ENCODE peak calls at places on chromosome 1, in ten cellular contexts. One of them, this sample, is unnamed.

GRCh38 chr1:85406887-85407593 is 57.9 kb downstream of the DDAH1 start:
- DNase-seq in tibial artery: peak
- DNase-seq in HCT116: peak
- DNase-seq in psoas muscle: no peak
- DNase-seq in AG09309: peak
- DNase-seq in astrocyte of the cerebellum: peak
- DNase-seq in heart right ventricle: peak
- DNase-seq in IMR-90: peak
- DNase-seq in GM23338: no peak
- DNase-seq in nephron progenitor cell: no peak
- DNase-seq in this sample: no peak

GRCh38 chr1:12600880-12601633 is 17.0 kb downstream of the DHRS3 start:
- DNase-seq in nephron progenitor cell: peak
- DNase-seq in psoas muscle: no peak
- DNase-seq in AG09309: no peak
- DNase-seq in tibial artery: no peak
- DNase-seq in heart right ventricle: no peak
- DNase-seq in astrocyte of the cerebellum: no peak
- DNase-seq in IMR-90: no peak
- DNase-seq in GM23338: peak
- DNase-seq in HCT116: no peak
- DNase-seq in this sample: no peak

GRCh38 chr1:201149400-201149799 is 4.9 kb downstream of the TMEM9 start:
- DNase-seq in astrocyte of the cerebellum: no peak
- DNase-seq in IMR-90: peak
- DNase-seq in HCT116: peak
- DNase-seq in GM23338: peak
- DNase-seq in tibial artery: no peak
- DNase-seq in nephron progenitor cell: no peak
- DNase-seq in psoas muscle: no peak
- DNase-seq in heart right ventricle: no peak
- DNase-seq in AG09309: no peak
- DNase-seq in this sample: no peak

GRCh38 chr1:156368157-156368658 is 803 bp upstream of the RHBG start:
- DNase-seq in AG09309: no peak
- DNase-seq in nephron progenitor cell: no peak
- DNase-seq in psoas muscle: no peak
- DNase-seq in astrocyte of the cerebellum: no peak
- DNase-seq in heart right ventricle: no peak
- DNase-seq in IMR-90: no peak
- DNase-seq in GM23338: no peak
- DNase-seq in HCT116: no peak
- DNase-seq in tibial artery: no peak
- DNase-seq in this sample: no peak

GRCh38 chr1:68199603-68200002 is 32.7 kb downstream of the WLS start:
- DNase-seq in nephron progenitor cell: no peak
- DNase-seq in astrocyte of the cerebellum: no peak
- DNase-seq in psoas muscle: no peak
- DNase-seq in IMR-90: no peak
- DNase-seq in heart right ventricle: no peak
- DNase-seq in tibial artery: no peak
- DNase-seq in GM23338: no peak
- DNase-seq in AG09309: no peak
- DNase-seq in HCT116: no peak
- DNase-seq in this sample: no peak

GRCh38 chr1:58870298-58870676 is 86.4 kb upstream of the JUN start:
- DNase-seq in tibial artery: no peak
- DNase-seq in IMR-90: no peak
- DNase-seq in astrocyte of the cerebellum: peak
- DNase-seq in nephron progenitor cell: no peak
- DNase-seq in psoas muscle: no peak
- DNase-seq in AG09309: no peak
- DNase-seq in GM23338: no peak
- DNase-seq in heart right ventricle: no peak
- DNase-seq in HCT116: no peak
- DNase-seq in this sample: no peak

GRCh38 chr1:234102591-234102990 is 198.1 kb downstream of the SLC35F3 start:
- DNase-seq in psoas muscle: no peak
- DNase-seq in IMR-90: no peak
- DNase-seq in nephron progenitor cell: no peak
- DNase-seq in tibial artery: no peak
- DNase-seq in HCT116: no peak
- DNase-seq in AG09309: no peak
- DNase-seq in heart right ventricle: peak
- DNase-seq in GM23338: no peak
- DNase-seq in astrocyte of the cerebellum: peak
- DNase-seq in this sample: no peak

GRCh38 chr1:225426395-225427248 is 1.2 kb downstream of the LBR start:
- DNase-seq in HCT116: no peak
- DNase-seq in psoas muscle: peak
- DNase-seq in tibial artery: no peak
- DNase-seq in AG09309: no peak
- DNase-seq in heart right ventricle: no peak
- DNase-seq in astrocyte of the cerebellum: no peak
- DNase-seq in GM23338: peak
- DNase-seq in IMR-90: peak
- DNase-seq in nephron progenitor cell: peak
- DNase-seq in this sample: peak

GRCh38 chr1:227947678-227948492 is at the start of gene WNT9A:
- DNase-seq in AG09309: no peak
- DNase-seq in tibial artery: no peak
- DNase-seq in HCT116: no peak
- DNase-seq in nephron progenitor cell: peak
- DNase-seq in IMR-90: peak
- DNase-seq in astrocyte of the cerebellum: no peak
- DNase-seq in heart right ventricle: no peak
- DNase-seq in psoas muscle: peak
- DNase-seq in GM23338: peak
- DNase-seq in this sample: peak

GRCh38 chr1:229714964-229715603 is 89.0 kb downstream of the URB2 start:
- DNase-seq in astrocyte of the cerebellum: no peak
- DNase-seq in heart right ventricle: no peak
- DNase-seq in GM23338: peak
- DNase-seq in HCT116: peak
- DNase-seq in IMR-90: peak
- DNase-seq in psoas muscle: no peak
- DNase-seq in AG09309: no peak
- DNase-seq in nephron progenitor cell: peak
- DNase-seq in tibial artery: no peak
- DNase-seq in this sample: no peak

GRCh38 chr1:59695301-59695700 is 119.4 kb upstream of the HOOK1 start:
- DNase-seq in psoas muscle: no peak
- DNase-seq in HCT116: no peak
- DNase-seq in AG09309: no peak
- DNase-seq in heart right ventricle: no peak
- DNase-seq in GM23338: no peak
- DNase-seq in astrocyte of the cerebellum: no peak
- DNase-seq in IMR-90: no peak
- DNase-seq in nephron progenitor cell: no peak
- DNase-seq in tibial artery: no peak
- DNase-seq in this sample: no peak

GRCh38 chr1:97593192-97593591 is 327.6 kb downstream of the DPYD start:
- DNase-seq in AG09309: no peak
- DNase-seq in heart right ventricle: no peak
- DNase-seq in IMR-90: no peak
- DNase-seq in tibial artery: no peak
- DNase-seq in GM23338: no peak
- DNase-seq in nephron progenitor cell: no peak
- DNase-seq in HCT116: no peak
- DNase-seq in astrocyte of the cerebellum: no peak
- DNase-seq in psoas muscle: no peak
- DNase-seq in this sample: no peak

GRCh38 chr1:115429242-115429641 is 91.2 kb upstream of the NGF start:
- DNase-seq in astrocyte of the cerebellum: no peak
- DNase-seq in heart right ventricle: no peak
- DNase-seq in nephron progenitor cell: no peak
- DNase-seq in HCT116: peak
- DNase-seq in psoas muscle: no peak
- DNase-seq in AG09309: no peak
- DNase-seq in GM23338: no peak
- DNase-seq in tibial artery: no peak
- DNase-seq in IMR-90: peak
- DNase-seq in this sample: no peak

GRCh38 chr1:20663969-20664715 is 3.0 kb upstream of the DDOST start:
- DNase-seq in IMR-90: no peak
- DNase-seq in HCT116: no peak
- DNase-seq in AG09309: no peak
- DNase-seq in tibial artery: no peak
- DNase-seq in psoas muscle: no peak
- DNase-seq in nephron progenitor cell: no peak
- DNase-seq in astrocyte of the cerebellum: no peak
- DNase-seq in heart right ventricle: no peak
- DNase-seq in GM23338: no peak
- DNase-seq in this sample: no peak

GRCh38 chr1:10685851-10686403 is 110.5 kb downstream of the CASZ1 start:
- DNase-seq in HCT116: no peak
- DNase-seq in heart right ventricle: no peak
- DNase-seq in GM23338: no peak
- DNase-seq in IMR-90: peak
- DNase-seq in psoas muscle: no peak
- DNase-seq in AG09309: peak
- DNase-seq in astrocyte of the cerebellum: no peak
- DNase-seq in nephron progenitor cell: no peak
- DNase-seq in tibial artery: no peak
- DNase-seq in this sample: no peak

GRCh38 chr1:231163831-231164427 is 2.1 kb downstream of the TRIM67 start:
- DNase-seq in psoas muscle: no peak
- DNase-seq in nephron progenitor cell: peak
- DNase-seq in IMR-90: no peak
- DNase-seq in heart right ventricle: no peak
- DNase-seq in AG09309: no peak
- DNase-seq in HCT116: no peak
- DNase-seq in GM23338: peak
- DNase-seq in astrocyte of the cerebellum: no peak
- DNase-seq in tibial artery: no peak
- DNase-seq in this sample: no peak

GRCh38 chr1:185108324-185108723 is 48.4 kb downstream of the TRMT1L start:
- DNase-seq in psoas muscle: no peak
- DNase-seq in HCT116: no peak
- DNase-seq in tibial artery: no peak
- DNase-seq in AG09309: no peak
- DNase-seq in nephron progenitor cell: no peak
- DNase-seq in astrocyte of the cerebellum: no peak
- DNase-seq in heart right ventricle: no peak
- DNase-seq in IMR-90: peak
- DNase-seq in GM23338: no peak
- DNase-seq in this sample: no peak

GRCh38 chr1:151520359-151520758 is 9.2 kb downstream of the CGN start:
- DNase-seq in tibial artery: no peak
- DNase-seq in IMR-90: no peak
- DNase-seq in heart right ventricle: no peak
- DNase-seq in astrocyte of the cerebellum: no peak
- DNase-seq in GM23338: no peak
- DNase-seq in HCT116: no peak
- DNase-seq in nephron progenitor cell: no peak
- DNase-seq in AG09309: no peak
- DNase-seq in psoas muscle: no peak
- DNase-seq in this sample: no peak
- TF ChIP-seq CTCF in tibial artery: no peak
- TF ChIP-seq CTCF in IMR-90: no peak
- TF ChIP-seq CTCF in heart right ventricle: no peak
- TF ChIP-seq CTCF in astrocyte of the cerebellum: no peak
- TF ChIP-seq CTCF in GM23338: peak
- TF ChIP-seq CTCF in HCT116: no peak
- TF ChIP-seq CTCF in nephron progenitor cell: no peak
- TF ChIP-seq CTCF in AG09309: no peak
- TF ChIP-seq CTCF in psoas muscle: no peak
- TF ChIP-seq CTCF in this sample: no peak

DNA sequence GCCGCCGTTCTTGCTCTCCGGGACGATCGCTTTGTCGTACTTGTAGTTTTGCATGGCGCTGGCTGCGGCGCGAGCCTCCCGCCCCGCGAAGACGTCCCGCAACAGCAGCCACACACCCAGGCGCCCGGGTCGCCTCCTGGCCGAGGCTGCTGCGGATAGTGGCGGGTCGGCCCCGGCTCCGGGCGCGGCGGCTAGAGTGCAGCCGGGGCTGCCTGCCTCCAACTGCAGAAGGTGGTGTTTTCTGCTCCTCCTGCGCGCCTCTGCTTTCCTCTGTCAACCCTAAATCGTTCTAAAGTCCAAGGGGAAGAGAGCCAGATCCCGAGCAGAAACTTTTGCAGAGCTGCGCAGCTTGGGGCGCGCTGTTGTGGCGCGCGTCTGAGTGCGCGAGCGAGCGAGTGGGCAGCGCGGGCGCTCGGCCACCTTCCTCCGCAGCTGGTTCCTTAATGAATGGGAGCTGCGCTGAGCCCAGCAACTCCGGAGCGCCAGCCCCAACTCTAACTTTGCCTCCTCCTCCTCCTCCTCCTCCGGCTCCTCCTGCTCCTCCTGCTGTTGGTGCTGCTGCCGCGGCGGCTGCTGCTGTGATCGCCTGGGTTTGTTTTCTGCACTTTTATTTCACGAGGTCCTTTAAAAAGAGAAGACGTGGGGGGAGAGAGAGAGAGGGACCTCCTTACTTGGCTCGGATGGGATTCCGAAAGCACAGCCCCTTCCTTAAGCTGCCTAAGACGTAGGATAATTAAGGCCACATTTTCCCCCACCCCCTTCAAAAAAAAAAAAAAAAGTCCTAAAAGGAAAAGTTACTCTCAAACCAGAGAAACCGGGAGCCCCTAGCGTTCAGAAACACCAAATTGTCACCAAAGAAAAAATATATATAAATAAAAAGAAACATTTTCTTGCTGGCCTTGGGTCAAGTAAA is at the start of gene PLPP3:
- DNase-seq in AG09309: peak
- DNase-seq in heart right ventricle: peak
- DNase-seq in IMR-90: peak
- DNase-seq in GM23338: peak
- DNase-seq in psoas muscle: peak
- DNase-seq in astrocyte of the cerebellum: peak
- DNase-seq in tibial artery: peak
- DNase-seq in nephron progenitor cell: peak
- DNase-seq in HCT116: peak
- DNase-seq in this sample: peak
- TF ChIP-seq CTCF in AG09309: peak
- TF ChIP-seq CTCF in heart right ventricle: peak
- TF ChIP-seq CTCF in IMR-90: peak
- TF ChIP-seq CTCF in GM23338: peak
- TF ChIP-seq CTCF in psoas muscle: peak
- TF ChIP-seq CTCF in astrocyte of the cerebellum: peak
- TF ChIP-seq CTCF in tibial artery: peak
- TF ChIP-seq CTCF in nephron progenitor cell: peak
- TF ChIP-seq CTCF in HCT116: peak
- TF ChIP-seq CTCF in this sample: peak

GRCh38 chr1:108316545-108316944 is 72.7 kb upstream of the NBPF4 start:
- DNase-seq in HCT116: peak
- DNase-seq in AG09309: no peak
- DNase-seq in heart right ventricle: no peak
- DNase-seq in IMR-90: peak
- DNase-seq in psoas muscle: no peak
- DNase-seq in tibial artery: no peak
- DNase-seq in nephron progenitor cell: no peak
- DNase-seq in astrocyte of the cerebellum: no peak
- DNase-seq in GM23338: peak
- DNase-seq in this sample: no peak
- TF ChIP-seq CTCF in HCT116: peak
- TF ChIP-seq CTCF in AG09309: peak
- TF ChIP-seq CTCF in heart right ventricle: no peak
- TF ChIP-seq CTCF in IMR-90: peak
- TF ChIP-seq CTCF in psoas muscle: no peak
- TF ChIP-seq CTCF in tibial artery: no peak
- TF ChIP-seq CTCF in nephron progenitor cell: peak
- TF ChIP-seq CTCF in astrocyte of the cerebellum: no peak
- TF ChIP-seq CTCF in GM23338: peak
- TF ChIP-seq CTCF in this sample: peak

GRCh38 chr1:155208656-155209372 is at the start of gene MTX1:
- DNase-seq in nephron progenitor cell: peak
- DNase-seq in heart right ventricle: peak
- DNase-seq in astrocyte of the cerebellum: no peak
- DNase-seq in GM23338: peak
- DNase-seq in tibial artery: peak
- DNase-seq in IMR-90: peak
- DNase-seq in HCT116: no peak
- DNase-seq in psoas muscle: peak
- DNase-seq in AG09309: no peak
- DNase-seq in this sample: peak
- TF ChIP-seq CTCF in nephron progenitor cell: no peak
- TF ChIP-seq CTCF in heart right ventricle: no peak
- TF ChIP-seq CTCF in astrocyte of the cerebellum: no peak
- TF ChIP-seq CTCF in GM23338: peak
- TF ChIP-seq CTCF in tibial artery: no peak
- TF ChIP-seq CTCF in IMR-90: no peak
- TF ChIP-seq CTCF in HCT116: no peak
- TF ChIP-seq CTCF in psoas muscle: no peak
- TF ChIP-seq CTCF in AG09309: no peak
- TF ChIP-seq CTCF in this sample: no peak